ENCODE peak calls at places on chromosomes 2 and 18, in seven cellular contexts. One of them, this sample, is unnamed.

GRCh38 chr2:205975082-205975949 is 110.7 kb downstream of the INO80D start:
- DNase-seq in stomach: peak; percentile 44
- DNase-seq in GM12878: peak; percentile 23
- DNase-seq in K562: no peak
- DNase-seq in A549: peak; percentile 85
- DNase-seq in sigmoid colon: no peak
- DNase-seq in tibial nerve: no peak
- DNase-seq in this sample: no peak

GRCh38 chr2:1740714-1741584 is 3.4 kb downstream of the PXDN start:
- DNase-seq in A549: no peak
- DNase-seq in sigmoid colon: peak; percentile 62
- DNase-seq in GM12878: no peak
- DNase-seq in stomach: no peak
- DNase-seq in K562: no peak
- DNase-seq in tibial nerve: no peak
- DNase-seq in this sample: no peak

GRCh38 chr2:70420740-70421139 is 118.9 kb upstream of the FAM136A start:
- DNase-seq in GM12878: no peak
- DNase-seq in A549: no peak
- DNase-seq in sigmoid colon: no peak
- DNase-seq in stomach: no peak
- DNase-seq in K562: no peak
- DNase-seq in tibial nerve: no peak
- DNase-seq in this sample: no peak

GRCh38 chr18:54358495-54358793 is 738 bp downstream of the C18orf54 start:
- DNase-seq in A549: no peak
- DNase-seq in tibial nerve: no peak
- DNase-seq in stomach: no peak
- DNase-seq in GM12878: no peak
- DNase-seq in K562: peak; percentile 34
- DNase-seq in sigmoid colon: no peak
- DNase-seq in this sample: no peak

GRCh38 chr2:88254437-88255081 is 84.4 kb downstream of the THNSL2 start:
- DNase-seq in tibial nerve: no peak
- DNase-seq in stomach: no peak
- DNase-seq in sigmoid colon: no peak
- DNase-seq in K562: no peak
- DNase-seq in GM12878: no peak
- DNase-seq in A549: no peak
- DNase-seq in this sample: no peak

GRCh38 chr2:171814883-171815282 is 79.2 kb downstream of the SLC25A12 start:
- DNase-seq in stomach: no peak
- DNase-seq in K562: no peak
- DNase-seq in A549: no peak
- DNase-seq in tibial nerve: no peak
- DNase-seq in GM12878: no peak
- DNase-seq in sigmoid colon: no peak
- DNase-seq in this sample: no peak

GRCh38 chr2:232276739-232277313 is 101.7 kb upstream of the ALPP start:
- DNase-seq in tibial nerve: no peak
- DNase-seq in stomach: no peak
- DNase-seq in K562: no peak
- DNase-seq in GM12878: no peak
- DNase-seq in sigmoid colon: peak; percentile 33
- DNase-seq in A549: no peak
- DNase-seq in this sample: no peak

GRCh38 chr2:241686322-241686648 is 330 bp downstream of the DTYMK start:
- DNase-seq in sigmoid colon: no peak
- DNase-seq in tibial nerve: no peak
- DNase-seq in K562: peak; percentile 34
- DNase-seq in GM12878: no peak
- DNase-seq in A549: no peak
- DNase-seq in stomach: no peak
- DNase-seq in this sample: no peak

GRCh38 chr2:205636549-205636948 is 45.8 kb upstream of the NRP2 start:
- DNase-seq in sigmoid colon: no peak
- DNase-seq in tibial nerve: no peak
- DNase-seq in K562: no peak
- DNase-seq in A549: no peak
- DNase-seq in stomach: no peak
- DNase-seq in GM12878: no peak
- DNase-seq in this sample: no peak

DNA sequence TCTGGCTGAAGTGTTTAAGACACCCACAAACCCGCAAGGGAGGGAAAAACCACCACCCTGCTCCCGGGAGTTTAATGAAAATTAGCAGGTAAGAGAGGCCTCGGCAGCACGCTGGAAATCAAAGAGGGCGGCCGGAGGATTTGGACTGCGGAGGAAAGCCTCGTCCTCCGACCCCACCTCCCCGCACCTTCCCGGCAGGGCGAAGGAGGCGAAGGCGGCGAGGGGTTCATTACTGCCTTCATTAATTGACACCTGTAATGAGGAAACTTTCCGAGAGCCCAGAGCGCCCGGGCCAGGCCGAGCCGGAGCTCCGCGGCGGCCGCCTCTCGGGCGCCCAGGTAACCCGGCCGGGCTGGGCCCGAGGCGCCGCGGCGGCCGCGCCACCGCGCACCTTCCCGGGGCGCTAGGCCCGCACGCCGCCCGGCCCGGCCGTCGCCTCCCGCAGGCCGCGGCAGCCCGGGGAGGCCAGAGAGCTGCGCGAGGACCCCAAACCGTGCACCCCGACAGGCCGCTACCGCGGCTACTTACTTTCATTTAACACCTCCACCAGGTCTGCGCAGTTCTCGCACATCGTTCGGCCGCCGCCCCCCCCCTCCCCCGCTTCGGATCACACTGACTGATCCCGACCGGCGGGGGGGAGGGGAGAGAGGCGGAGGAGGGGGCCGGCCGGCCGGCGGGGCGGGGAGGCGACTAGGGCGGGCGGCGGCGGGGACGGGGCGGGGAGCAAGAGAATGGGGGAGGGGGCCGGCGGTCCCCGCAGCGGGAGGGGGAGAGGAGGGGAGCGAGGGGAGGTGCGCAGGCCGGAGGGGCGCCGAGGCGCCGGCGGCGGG is 550 bp downstream of the USP34 start:
- DNase-seq in tibial nerve: peak; percentile 80
- DNase-seq in stomach: peak; percentile 91
- DNase-seq in K562: peak; percentile 92
- DNase-seq in GM12878: no peak
- DNase-seq in sigmoid colon: peak; percentile 94
- DNase-seq in A549: peak; percentile 90
- DNase-seq in this sample: peak; percentile 89
- TF ChIP-seq POLR2A in tibial nerve: no peak
- TF ChIP-seq POLR2A in stomach: no peak
- TF ChIP-seq POLR2A in K562: no peak
- TF ChIP-seq POLR2A in GM12878: no peak
- TF ChIP-seq POLR2A in sigmoid colon: no peak
- TF ChIP-seq POLR2A in A549: peak; percentile 19
- TF ChIP-seq POLR2A in this sample: no peak

GRCh38 chr2:27322766-27323591 is at the start of gene MPV17:
- DNase-seq in stomach: peak; percentile 93
- DNase-seq in A549: peak; percentile 95
- DNase-seq in tibial nerve: peak; percentile 77
- DNase-seq in GM12878: peak; percentile 61
- DNase-seq in sigmoid colon: peak; percentile 97
- DNase-seq in K562: peak; percentile 96
- DNase-seq in this sample: peak; percentile 95

GRCh38 chr2:27324720-27325119 is 1.8 kb upstream of the MPV17 start:
- DNase-seq in K562: no peak
- DNase-seq in stomach: no peak
- DNase-seq in GM12878: no peak
- DNase-seq in tibial nerve: no peak
- DNase-seq in sigmoid colon: no peak
- DNase-seq in A549: no peak
- DNase-seq in this sample: no peak

GRCh38 chr2:27322301-27322765 is 564 bp downstream of the MPV17 start:
- DNase-seq in K562: peak; percentile 38
- DNase-seq in sigmoid colon: no peak
- DNase-seq in tibial nerve: no peak
- DNase-seq in stomach: no peak
- DNase-seq in GM12878: no peak
- DNase-seq in A549: peak; percentile 15
- DNase-seq in this sample: peak; percentile 47

GRCh38 chr2:27323592-27324285 is 842 bp upstream of the MPV17 start:
- DNase-seq in K562: peak; percentile 19
- DNase-seq in stomach: no peak
- DNase-seq in GM12878: no peak
- DNase-seq in tibial nerve: no peak
- DNase-seq in sigmoid colon: no peak
- DNase-seq in A549: no peak
- DNase-seq in this sample: no peak

GRCh38 chr2:27320958-27321543 is 1.8 kb downstream of the MPV17 start:
- DNase-seq in GM12878: no peak
- DNase-seq in tibial nerve: peak; percentile 33
- DNase-seq in K562: peak; percentile 90
- DNase-seq in stomach: peak; percentile 64
- DNase-seq in sigmoid colon: peak; percentile 86
- DNase-seq in A549: peak; percentile 98
- DNase-seq in this sample: no peak
- TF ChIP-seq EP300 in GM12878: no peak
- TF ChIP-seq EP300 in tibial nerve: no peak
- TF ChIP-seq EP300 in K562: peak; percentile 65
- TF ChIP-seq EP300 in stomach: no peak
- TF ChIP-seq EP300 in sigmoid colon: no peak
- TF ChIP-seq EP300 in A549: no peak
- TF ChIP-seq EP300 in this sample: no peak

GRCh38 chr2:9950521-9951271 is 797 bp upstream of the GRHL1 start:
- DNase-seq in sigmoid colon: peak; percentile 75
- DNase-seq in GM12878: no peak
- DNase-seq in K562: peak; percentile 54
- DNase-seq in stomach: peak; percentile 51
- DNase-seq in A549: no peak
- DNase-seq in tibial nerve: no peak
- DNase-seq in this sample: peak; percentile 25
- H3K4me3 ChIP-seq in sigmoid colon: peak overlapping the region; percentile 79
- H3K4me3 ChIP-seq in GM12878: peak overlapping the region; percentile 74
- H3K4me3 ChIP-seq in K562: peak overlapping the region; percentile 79
- H3K4me3 ChIP-seq in stomach: peak overlapping the region; percentile 65
- H3K4me3 ChIP-seq in A549: peak overlapping the region; percentile 82
- H3K4me3 ChIP-seq in tibial nerve: peak overlapping the region; percentile 57
- H3K4me3 ChIP-seq in this sample: peak overlapping the region; percentile 58

GRCh38 chr2:15706424-15706823 is 114.8 kb downstream of the DDX1 start:
- DNase-seq in stomach: no peak
- DNase-seq in sigmoid colon: no peak
- DNase-seq in GM12878: no peak
- DNase-seq in tibial nerve: no peak
- DNase-seq in A549: no peak
- DNase-seq in K562: no peak
- DNase-seq in this sample: no peak

GRCh38 chr2:15704788-15705115 is 113.1 kb downstream of the DDX1 start:
- DNase-seq in tibial nerve: no peak
- DNase-seq in sigmoid colon: no peak
- DNase-seq in stomach: no peak
- DNase-seq in A549: no peak
- DNase-seq in GM12878: no peak
- DNase-seq in K562: no peak
- DNase-seq in this sample: no peak

GRCh38 chr2:15705839-15706386 is 114.2 kb downstream of the DDX1 start:
- DNase-seq in A549: no peak
- DNase-seq in GM12878: no peak
- DNase-seq in stomach: no peak
- DNase-seq in sigmoid colon: no peak
- DNase-seq in K562: no peak
- DNase-seq in tibial nerve: no peak
- DNase-seq in this sample: no peak

GRCh38 chr2:15704086-15704787 is 112.6 kb downstream of the DDX1 start:
- DNase-seq in K562: no peak
- DNase-seq in GM12878: no peak
- DNase-seq in A549: no peak
- DNase-seq in tibial nerve: no peak
- DNase-seq in sigmoid colon: no peak
- DNase-seq in stomach: no peak
- DNase-seq in this sample: peak; percentile 32

GRCh38 chr2:15705310-15705709 is 113.6 kb downstream of the DDX1 start:
- DNase-seq in A549: no peak
- DNase-seq in K562: no peak
- DNase-seq in sigmoid colon: no peak
- DNase-seq in stomach: no peak
- DNase-seq in GM12878: no peak
- DNase-seq in tibial nerve: no peak
- DNase-seq in this sample: no peak
- TF ChIP-seq POLR2A in A549: no peak
- TF ChIP-seq POLR2A in K562: no peak
- TF ChIP-seq POLR2A in sigmoid colon: no peak
- TF ChIP-seq POLR2A in stomach: no peak
- TF ChIP-seq POLR2A in GM12878: no peak
- TF ChIP-seq POLR2A in tibial nerve: no peak
- TF ChIP-seq POLR2A in this sample: no peak

DNA sequence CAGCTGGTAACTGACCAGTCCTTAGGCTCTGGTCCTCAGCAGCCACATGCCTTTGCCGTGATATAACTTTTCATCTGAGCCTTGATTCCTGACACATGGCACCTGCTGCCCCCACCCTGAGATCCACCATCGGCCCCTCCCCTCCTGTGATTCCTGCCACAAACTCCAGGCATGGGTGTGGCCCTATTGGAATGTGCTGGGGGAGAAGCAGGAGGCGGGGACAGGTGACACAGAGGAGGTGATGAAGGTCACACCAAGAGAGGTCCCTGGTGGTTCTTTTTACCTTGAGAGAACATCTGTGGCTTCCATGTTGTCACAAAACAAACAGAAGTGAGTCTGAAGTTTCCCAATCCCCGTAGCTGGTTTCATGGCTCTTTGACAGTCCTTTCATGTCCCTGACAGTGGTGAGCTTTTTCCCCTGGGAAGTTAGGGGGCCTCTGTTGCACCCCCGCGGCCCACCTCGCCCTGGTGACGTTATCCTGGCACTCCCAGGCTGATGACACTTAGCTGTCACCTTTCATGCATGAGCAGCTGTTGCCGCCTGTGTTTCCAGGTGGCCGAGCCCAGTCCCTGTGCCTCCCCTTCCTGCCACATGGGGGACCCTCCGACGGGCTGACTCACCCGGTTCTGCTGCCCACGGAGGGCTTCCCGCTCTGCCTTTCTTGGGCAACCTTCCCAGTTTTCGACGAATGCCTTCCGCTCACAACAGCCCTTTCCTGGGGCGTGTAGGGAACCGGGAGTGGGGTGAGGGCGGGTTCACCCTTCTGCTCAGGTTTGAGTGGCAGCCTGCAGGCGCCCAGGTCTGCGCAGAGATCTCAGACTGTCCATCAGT is 66.3 kb upstream of the GLI2 start:
- DNase-seq in GM12878: no peak
- DNase-seq in stomach: peak; percentile 26
- DNase-seq in sigmoid colon: peak; percentile 61
- DNase-seq in K562: no peak
- DNase-seq in A549: peak; percentile 26
- DNase-seq in tibial nerve: no peak
- DNase-seq in this sample: no peak
- TF ChIP-seq EP300 in GM12878: no peak
- TF ChIP-seq EP300 in stomach: no peak
- TF ChIP-seq EP300 in sigmoid colon: no peak
- TF ChIP-seq EP300 in K562: no peak
- TF ChIP-seq EP300 in A549: no peak
- TF ChIP-seq EP300 in tibial nerve: no peak
- TF ChIP-seq EP300 in this sample: no peak